ENCODE peak calls at places on chromosomes 1 and 21, in five cellular contexts. One of them, this sample, is unnamed. For H3K4me1, the result is how much of the 10 kb centered on the place peaks cover.

GRCh38 chr1:190175320-190175719 is 302.3 kb downstream of the BRINP3 start:
- DNase-seq in esophagus squamous epithelium: no peak
- DNase-seq in tibial artery: no peak
- DNase-seq in CD8-positive, alpha-beta T cell: no peak
- DNase-seq in stomach: no peak
- DNase-seq in this sample: no peak

GRCh38 chr1:205275133-205275532 is 46.4 kb downstream of the NUAK2 start:
- DNase-seq in tibial artery: no peak
- DNase-seq in CD8-positive, alpha-beta T cell: peak
- DNase-seq in esophagus squamous epithelium: no peak
- DNase-seq in stomach: peak
- DNase-seq in this sample: no peak

GRCh38 chr1:55930931-55931271 is 648.5 kb downstream of the PLPP3 start:
- DNase-seq in stomach: no peak
- DNase-seq in CD8-positive, alpha-beta T cell: no peak
- DNase-seq in tibial artery: no peak
- DNase-seq in esophagus squamous epithelium: no peak
- DNase-seq in this sample: no peak

GRCh38 chr1:29939086-29939485 is 702.8 kb downstream of the PTPRU start:
- DNase-seq in CD8-positive, alpha-beta T cell: no peak
- DNase-seq in esophagus squamous epithelium: no peak
- DNase-seq in tibial artery: no peak
- DNase-seq in stomach: no peak
- DNase-seq in this sample: no peak

GRCh38 chr1:218659911-218660677 is 315.0 kb downstream of the TGFB2 start:
- DNase-seq in esophagus squamous epithelium: no peak
- DNase-seq in tibial artery: no peak
- DNase-seq in stomach: no peak
- DNase-seq in CD8-positive, alpha-beta T cell: no peak
- DNase-seq in this sample: no peak

GRCh38 chr1:111745670-111746613 is 6.7 kb upstream of the INKA2 start:
- DNase-seq in stomach: no peak
- DNase-seq in tibial artery: no peak
- DNase-seq in CD8-positive, alpha-beta T cell: peak
- DNase-seq in esophagus squamous epithelium: no peak
- DNase-seq in this sample: no peak

GRCh38 chr1:240539700-240540414 is 72.1 kb downstream of the GREM2 start:
- DNase-seq in esophagus squamous epithelium: no peak
- DNase-seq in stomach: no peak
- DNase-seq in CD8-positive, alpha-beta T cell: no peak
- DNase-seq in tibial artery: no peak
- DNase-seq in this sample: no peak

GRCh38 chr1:51661081-51661518 is 44.2 kb downstream of the OSBPL9 start:
- DNase-seq in CD8-positive, alpha-beta T cell: no peak
- DNase-seq in stomach: no peak
- DNase-seq in esophagus squamous epithelium: no peak
- DNase-seq in tibial artery: no peak
- DNase-seq in this sample: no peak

GRCh38 chr1:162145966-162146696 is 76.6 kb downstream of the NOS1AP start:
- DNase-seq in CD8-positive, alpha-beta T cell: no peak
- DNase-seq in stomach: no peak
- DNase-seq in esophagus squamous epithelium: no peak
- DNase-seq in tibial artery: no peak
- DNase-seq in this sample: no peak

GRCh38 chr1:232628335-232629214 is 1.4 kb downstream of the SIPA1L2 start:
- DNase-seq in stomach: no peak
- DNase-seq in tibial artery: no peak
- DNase-seq in esophagus squamous epithelium: no peak
- DNase-seq in CD8-positive, alpha-beta T cell: no peak
- DNase-seq in this sample: no peak

GRCh38 chr1:30317921-30318320 is 405.5 kb downstream of the MATN1 start:
- DNase-seq in CD8-positive, alpha-beta T cell: peak
- DNase-seq in esophagus squamous epithelium: no peak
- DNase-seq in tibial artery: peak
- DNase-seq in stomach: peak
- DNase-seq in this sample: no peak

GRCh38 chr1:33957854-33958253 is 94.0 kb downstream of the HMGB4 start:
- DNase-seq in esophagus squamous epithelium: no peak
- DNase-seq in CD8-positive, alpha-beta T cell: no peak
- DNase-seq in stomach: no peak
- DNase-seq in tibial artery: no peak
- DNase-seq in this sample: no peak

GRCh38 chr1:21655748-21656147 is 13.4 kb downstream of the RAP1GAP start:
- DNase-seq in tibial artery: no peak
- DNase-seq in CD8-positive, alpha-beta T cell: no peak
- DNase-seq in stomach: no peak
- DNase-seq in esophagus squamous epithelium: no peak
- DNase-seq in this sample: no peak

GRCh38 chr1:243710467-243710866 is 139.6 kb downstream of the AKT3 start:
- DNase-seq in CD8-positive, alpha-beta T cell: no peak
- DNase-seq in esophagus squamous epithelium: no peak
- DNase-seq in stomach: no peak
- DNase-seq in tibial artery: no peak
- DNase-seq in this sample: no peak

GRCh38 chr1:14549897-14550635 is 48.4 kb upstream of the KAZN start:
- DNase-seq in CD8-positive, alpha-beta T cell: no peak
- DNase-seq in esophagus squamous epithelium: no peak
- DNase-seq in stomach: no peak
- DNase-seq in tibial artery: no peak
- DNase-seq in this sample: no peak

GRCh38 chr21:33198346-33199135 is 31.2 kb upstream of the IFNAR2 start:
- DNase-seq in stomach: no peak
- DNase-seq in tibial artery: no peak
- DNase-seq in esophagus squamous epithelium: no peak
- DNase-seq in CD8-positive, alpha-beta T cell: no peak
- DNase-seq in this sample: no peak

GRCh38 chr1:4298333-4298732 is 356.1 kb upstream of the AJAP1 start:
- DNase-seq in CD8-positive, alpha-beta T cell: no peak
- DNase-seq in stomach: no peak
- DNase-seq in esophagus squamous epithelium: no peak
- DNase-seq in tibial artery: no peak
- DNase-seq in this sample: no peak

GRCh38 chr1:201220388-201220715 is 29.7 kb downstream of the IGFN1 start:
- DNase-seq in stomach: no peak
- DNase-seq in tibial artery: no peak
- DNase-seq in esophagus squamous epithelium: no peak
- DNase-seq in CD8-positive, alpha-beta T cell: no peak
- DNase-seq in this sample: no peak

GRCh38 chr1:54301494-54301893 is 101.5 kb downstream of the MRPL37 start:
- DNase-seq in CD8-positive, alpha-beta T cell: no peak
- DNase-seq in tibial artery: no peak
- DNase-seq in stomach: no peak
- DNase-seq in esophagus squamous epithelium: no peak
- DNase-seq in this sample: no peak

GRCh38 chr1:215923129-215923824 is 356.2 kb downstream of the KCTD3 start:
- DNase-seq in CD8-positive, alpha-beta T cell: no peak
- DNase-seq in esophagus squamous epithelium: no peak
- DNase-seq in stomach: no peak
- DNase-seq in tibial artery: no peak
- DNase-seq in this sample: no peak

DNA sequence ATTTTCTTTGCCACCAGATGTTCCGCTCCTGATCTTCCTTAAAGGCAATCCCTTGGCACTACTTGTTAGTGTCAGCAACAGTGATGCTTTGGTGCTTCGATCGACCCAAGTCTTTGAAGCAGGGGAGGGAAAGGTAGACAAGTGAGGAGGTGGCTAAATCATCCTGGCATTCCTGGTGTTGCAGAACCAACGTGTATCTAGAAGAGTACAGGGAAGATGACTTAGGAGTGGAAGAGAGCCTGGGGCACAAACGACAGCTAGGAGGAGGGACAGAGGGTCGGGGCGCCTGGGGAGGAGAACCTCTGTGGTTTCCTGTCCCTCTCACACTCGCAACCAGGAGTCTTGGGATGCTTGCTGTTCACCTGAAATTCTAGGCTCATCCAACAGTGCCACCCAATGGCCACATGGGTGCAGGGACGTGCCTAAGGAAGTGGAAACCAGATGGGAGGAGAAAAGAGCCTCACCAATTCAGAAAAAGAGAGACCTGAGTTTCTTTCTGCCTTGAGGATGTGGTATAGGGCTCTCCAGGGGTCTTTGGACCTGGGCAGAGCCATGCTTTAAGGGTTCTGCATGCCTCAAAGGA is 9.5 kb upstream of the KCNA2 start:
- DNase-seq in tibial artery: peak
- DNase-seq in stomach: peak
- DNase-seq in CD8-positive, alpha-beta T cell: peak
- DNase-seq in esophagus squamous epithelium: no peak
- DNase-seq in this sample: no peak
- TF ChIP-seq CTCF in tibial artery: peak
- TF ChIP-seq CTCF in stomach: no peak
- TF ChIP-seq CTCF in CD8-positive, alpha-beta T cell: peak
- TF ChIP-seq CTCF in esophagus squamous epithelium: peak
- TF ChIP-seq CTCF in this sample: peak

GRCh38 chr1:12144969-12145368 is 21.8 kb upstream of the TNFRSF1B start:
- DNase-seq in stomach: no peak
- DNase-seq in tibial artery: no peak
- DNase-seq in CD8-positive, alpha-beta T cell: no peak
- DNase-seq in esophagus squamous epithelium: no peak
- DNase-seq in this sample: no peak

GRCh38 chr1:12142141-12142823 is 24.5 kb upstream of the TNFRSF1B start:
- DNase-seq in tibial artery: no peak
- DNase-seq in esophagus squamous epithelium: no peak
- DNase-seq in CD8-positive, alpha-beta T cell: no peak
- DNase-seq in stomach: no peak
- DNase-seq in this sample: no peak

GRCh38 chr1:12142891-12143630 is 23.7 kb upstream of the TNFRSF1B start:
- DNase-seq in CD8-positive, alpha-beta T cell: no peak
- DNase-seq in stomach: no peak
- DNase-seq in esophagus squamous epithelium: no peak
- DNase-seq in tibial artery: peak
- DNase-seq in this sample: no peak

GRCh38 chr1:12144236-12144635 is 22.6 kb upstream of the TNFRSF1B start:
- DNase-seq in esophagus squamous epithelium: no peak
- DNase-seq in tibial artery: no peak
- DNase-seq in CD8-positive, alpha-beta T cell: no peak
- DNase-seq in stomach: no peak
- DNase-seq in this sample: no peak

DNA sequence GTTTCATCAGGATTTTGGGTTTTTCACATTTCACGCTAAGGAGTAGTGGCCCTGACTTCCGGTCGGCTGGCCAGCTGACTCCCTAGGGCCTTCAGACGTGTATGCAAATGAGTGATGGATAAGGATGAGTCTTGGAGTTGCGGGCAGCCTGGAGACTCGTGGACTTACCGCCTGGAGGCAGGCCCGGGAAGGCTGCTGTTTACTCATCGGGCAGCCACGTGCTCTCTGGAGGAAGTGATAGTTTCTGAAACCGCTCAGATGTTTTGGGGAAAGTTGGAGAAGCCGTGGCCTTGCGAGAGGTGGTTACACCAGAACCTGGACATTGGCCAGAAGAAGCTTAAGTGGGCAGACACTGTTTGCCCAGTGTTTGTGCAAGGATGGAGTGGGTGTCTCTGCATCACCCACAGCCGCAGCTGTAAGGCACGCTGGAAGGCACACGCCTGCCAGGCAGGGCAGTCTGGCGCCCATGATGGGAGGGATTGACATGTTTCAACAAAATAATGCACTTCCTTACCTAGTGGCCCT is 23.1 kb upstream of the TNFRSF1B start:
- DNase-seq in esophagus squamous epithelium: no peak
- DNase-seq in CD8-positive, alpha-beta T cell: no peak
- DNase-seq in stomach: peak
- DNase-seq in tibial artery: peak
- DNase-seq in this sample: peak
- H3K4me1 ChIP-seq in esophagus squamous epithelium: under half
- H3K4me1 ChIP-seq in CD8-positive, alpha-beta T cell: under half
- H3K4me1 ChIP-seq in stomach: under half
- H3K4me1 ChIP-seq in tibial artery: under half
- H3K4me1 ChIP-seq in this sample: under half

DNA sequence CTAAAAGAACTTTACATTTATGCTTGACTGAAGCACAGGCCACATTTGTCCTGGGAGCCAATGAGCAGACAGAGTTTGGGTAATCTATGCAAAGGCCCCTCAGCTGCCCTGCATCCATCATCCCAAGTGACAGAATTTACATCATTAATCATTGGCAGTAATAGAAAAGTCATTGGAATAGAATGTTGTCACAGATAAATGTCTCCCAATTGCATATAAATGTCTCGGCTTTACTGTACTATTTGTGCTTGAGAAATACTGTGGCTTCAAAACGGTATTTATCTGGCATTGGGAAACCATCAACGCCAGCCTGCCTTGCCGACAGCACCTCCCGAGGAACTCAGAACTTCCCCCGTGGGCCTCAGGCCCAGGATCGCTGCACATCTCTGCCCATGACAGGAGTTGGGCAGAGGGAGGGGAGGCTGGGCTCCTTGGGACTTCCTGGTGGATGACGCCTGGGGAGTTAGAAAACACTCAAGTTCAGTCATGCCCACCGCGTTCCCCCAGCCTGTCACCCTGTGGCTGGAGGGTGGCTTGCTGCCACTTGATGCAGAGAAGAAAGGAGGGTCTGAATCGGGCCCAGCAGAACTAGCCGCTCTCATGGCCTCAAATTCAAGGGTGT is 133.1 kb downstream of the CAMTA1 start:
- DNase-seq in stomach: no peak
- DNase-seq in tibial artery: no peak
- DNase-seq in CD8-positive, alpha-beta T cell: no peak
- DNase-seq in esophagus squamous epithelium: no peak
- DNase-seq in this sample: no peak
- H3K27ac ChIP-seq in stomach: no peak
- H3K27ac ChIP-seq in tibial artery: no peak
- H3K27ac ChIP-seq in CD8-positive, alpha-beta T cell: no peak
- H3K27ac ChIP-seq in esophagus squamous epithelium: peak
- H3K27ac ChIP-seq in this sample: peak

GRCh38 chr1:7539772-7540175 is 231.3 kb upstream of the VAMP3 start:
- DNase-seq in stomach: peak
- DNase-seq in esophagus squamous epithelium: no peak
- DNase-seq in CD8-positive, alpha-beta T cell: no peak
- DNase-seq in tibial artery: no peak
- DNase-seq in this sample: no peak

GRCh38 chr1:7540816-7541215 is 230.3 kb upstream of the VAMP3 start:
- DNase-seq in tibial artery: no peak
- DNase-seq in CD8-positive, alpha-beta T cell: no peak
- DNase-seq in esophagus squamous epithelium: no peak
- DNase-seq in stomach: no peak
- DNase-seq in this sample: no peak

GRCh38 chr1:7536891-7537591 is 234.1 kb upstream of the VAMP3 start:
- DNase-seq in CD8-positive, alpha-beta T cell: no peak
- DNase-seq in stomach: no peak
- DNase-seq in tibial artery: no peak
- DNase-seq in esophagus squamous epithelium: no peak
- DNase-seq in this sample: no peak

GRCh38 chr1:7538033-7538432 is 233.1 kb upstream of the VAMP3 start:
- DNase-seq in tibial artery: no peak
- DNase-seq in CD8-positive, alpha-beta T cell: no peak
- DNase-seq in stomach: no peak
- DNase-seq in esophagus squamous epithelium: no peak
- DNase-seq in this sample: no peak

GRCh38 chr1:7538849-7539771 is 232.0 kb upstream of the VAMP3 start:
- DNase-seq in tibial artery: no peak
- DNase-seq in CD8-positive, alpha-beta T cell: no peak
- DNase-seq in esophagus squamous epithelium: no peak
- DNase-seq in stomach: no peak
- DNase-seq in this sample: no peak
- TF ChIP-seq CTCF in tibial artery: no peak
- TF ChIP-seq CTCF in CD8-positive, alpha-beta T cell: no peak
- TF ChIP-seq CTCF in esophagus squamous epithelium: no peak
- TF ChIP-seq CTCF in stomach: no peak
- TF ChIP-seq CTCF in this sample: no peak

This sample was measured in thoracic aorta.